ENCODE peak calls at places on chromosomes 6 and 20, in nine cellular contexts. One of them, this sample, is unnamed.

GRCh38 chr6:115986026-115986425 is 74.7 kb downstream of the FRK start:
- DNase-seq in germinal center: no peak
- DNase-seq in T-cell: no peak
- DNase-seq in colonic mucosa: no peak
- DNase-seq in HT-29: no peak
- DNase-seq in T-helper 9 cell: no peak
- DNase-seq in breast epithelium: no peak
- DNase-seq in stimulated activated CD4-positive, alpha-beta T cell treated with anti-CD3 and anti-CD28 coated beads, Interleukin-12 subunit alpha, Interleukin-12 subunit beta, amount 100 ng/mL, for 4 hours: no peak
- DNase-seq in activated CD4-positive, CD25-positive, alpha-beta regulatory T cell: no peak
- DNase-seq in this sample: no peak

GRCh38 chr20:50900261-50900660 is 31.0 kb downstream of the ADNP start:
- DNase-seq in germinal center: no peak
- DNase-seq in T-cell: no peak
- DNase-seq in colonic mucosa: no peak
- DNase-seq in HT-29: no peak
- DNase-seq in T-helper 9 cell: no peak
- DNase-seq in breast epithelium: no peak
- DNase-seq in stimulated activated CD4-positive, alpha-beta T cell treated with anti-CD3 and anti-CD28 coated beads, Interleukin-12 subunit alpha, Interleukin-12 subunit beta, amount 100 ng/mL, for 4 hours: no peak
- DNase-seq in activated CD4-positive, CD25-positive, alpha-beta regulatory T cell: no peak
- DNase-seq in this sample: no peak

GRCh38 chr20:7798176-7798575 is 142.1 kb downstream of the HAO1 start:
- DNase-seq in germinal center: no peak
- DNase-seq in T-cell: no peak
- DNase-seq in colonic mucosa: no peak
- DNase-seq in HT-29: no peak
- DNase-seq in T-helper 9 cell: no peak
- DNase-seq in breast epithelium: no peak
- DNase-seq in stimulated activated CD4-positive, alpha-beta T cell treated with anti-CD3 and anti-CD28 coated beads, Interleukin-12 subunit alpha, Interleukin-12 subunit beta, amount 100 ng/mL, for 4 hours: no peak
- DNase-seq in activated CD4-positive, CD25-positive, alpha-beta regulatory T cell: no peak
- DNase-seq in this sample: no peak

GRCh38 chr20:59356662-59357061 is 56.3 kb downstream of the EDN3 start:
- DNase-seq in germinal center: no peak
- DNase-seq in T-cell: no peak
- DNase-seq in colonic mucosa: no peak
- DNase-seq in HT-29: no peak
- DNase-seq in T-helper 9 cell: no peak
- DNase-seq in breast epithelium: no peak
- DNase-seq in stimulated activated CD4-positive, alpha-beta T cell treated with anti-CD3 and anti-CD28 coated beads, Interleukin-12 subunit alpha, Interleukin-12 subunit beta, amount 100 ng/mL, for 4 hours: no peak
- DNase-seq in activated CD4-positive, CD25-positive, alpha-beta regulatory T cell: no peak
- DNase-seq in this sample: no peak

GRCh38 chr6:98836962-98837944 is 2.9 kb downstream of the POU3F2 start:
- DNase-seq in germinal center: no peak
- DNase-seq in T-cell: no peak
- DNase-seq in colonic mucosa: no peak
- DNase-seq in HT-29: no peak
- DNase-seq in T-helper 9 cell: no peak
- DNase-seq in breast epithelium: no peak
- DNase-seq in stimulated activated CD4-positive, alpha-beta T cell treated with anti-CD3 and anti-CD28 coated beads, Interleukin-12 subunit alpha, Interleukin-12 subunit beta, amount 100 ng/mL, for 4 hours: no peak
- DNase-seq in activated CD4-positive, CD25-positive, alpha-beta regulatory T cell: no peak
- DNase-seq in this sample: no peak

GRCh38 chr6:134047673-134048072 is 4.8 kb downstream of the SLC2A12 start:
- DNase-seq in germinal center: no peak
- DNase-seq in T-cell: no peak
- DNase-seq in colonic mucosa: no peak
- DNase-seq in HT-29: no peak
- DNase-seq in T-helper 9 cell: no peak
- DNase-seq in breast epithelium: no peak
- DNase-seq in stimulated activated CD4-positive, alpha-beta T cell treated with anti-CD3 and anti-CD28 coated beads, Interleukin-12 subunit alpha, Interleukin-12 subunit beta, amount 100 ng/mL, for 4 hours: no peak
- DNase-seq in activated CD4-positive, CD25-positive, alpha-beta regulatory T cell: no peak
- DNase-seq in this sample: no peak

GRCh38 chr20:32737371-32738223 is 5.7 kb downstream of the COMMD7 start:
- DNase-seq in germinal center: no peak
- DNase-seq in T-cell: no peak
- DNase-seq in colonic mucosa: no peak
- DNase-seq in HT-29: no peak
- DNase-seq in T-helper 9 cell: no peak
- DNase-seq in breast epithelium: no peak
- DNase-seq in stimulated activated CD4-positive, alpha-beta T cell treated with anti-CD3 and anti-CD28 coated beads, Interleukin-12 subunit alpha, Interleukin-12 subunit beta, amount 100 ng/mL, for 4 hours: no peak
- DNase-seq in activated CD4-positive, CD25-positive, alpha-beta regulatory T cell: no peak
- DNase-seq in this sample: no peak

GRCh38 chr6:99019341-99019740 is 71.6 kb upstream of the FBXL4 start:
- DNase-seq in germinal center: no peak
- DNase-seq in T-cell: no peak
- DNase-seq in colonic mucosa: no peak
- DNase-seq in HT-29: no peak
- DNase-seq in T-helper 9 cell: no peak
- DNase-seq in breast epithelium: no peak
- DNase-seq in stimulated activated CD4-positive, alpha-beta T cell treated with anti-CD3 and anti-CD28 coated beads, Interleukin-12 subunit alpha, Interleukin-12 subunit beta, amount 100 ng/mL, for 4 hours: no peak
- DNase-seq in activated CD4-positive, CD25-positive, alpha-beta regulatory T cell: no peak
- DNase-seq in this sample: no peak

GRCh38 chr6:17151888-17152287 is 50.0 kb downstream of the STMND1 start:
- DNase-seq in germinal center: no peak
- DNase-seq in T-cell: no peak
- DNase-seq in colonic mucosa: no peak
- DNase-seq in HT-29: no peak
- DNase-seq in T-helper 9 cell: no peak
- DNase-seq in breast epithelium: no peak
- DNase-seq in stimulated activated CD4-positive, alpha-beta T cell treated with anti-CD3 and anti-CD28 coated beads, Interleukin-12 subunit alpha, Interleukin-12 subunit beta, amount 100 ng/mL, for 4 hours: no peak
- DNase-seq in activated CD4-positive, CD25-positive, alpha-beta regulatory T cell: no peak
- DNase-seq in this sample: no peak

GRCh38 chr20:32359633-32360332 is 1.7 kb downstream of the ASXL1 start:
- DNase-seq in germinal center: no peak
- DNase-seq in T-cell: peak
- DNase-seq in colonic mucosa: peak
- DNase-seq in HT-29: no peak
- DNase-seq in T-helper 9 cell: no peak
- DNase-seq in breast epithelium: no peak
- DNase-seq in stimulated activated CD4-positive, alpha-beta T cell treated with anti-CD3 and anti-CD28 coated beads, Interleukin-12 subunit alpha, Interleukin-12 subunit beta, amount 100 ng/mL, for 4 hours: no peak
- DNase-seq in activated CD4-positive, CD25-positive, alpha-beta regulatory T cell: no peak
- DNase-seq in this sample: no peak

GRCh38 chr20:33370296-33370695 is 31.0 kb downstream of the CDK5RAP1 start:
- DNase-seq in germinal center: no peak
- DNase-seq in T-cell: peak
- DNase-seq in colonic mucosa: peak
- DNase-seq in HT-29: no peak
- DNase-seq in T-helper 9 cell: peak
- DNase-seq in breast epithelium: no peak
- DNase-seq in stimulated activated CD4-positive, alpha-beta T cell treated with anti-CD3 and anti-CD28 coated beads, Interleukin-12 subunit alpha, Interleukin-12 subunit beta, amount 100 ng/mL, for 4 hours: no peak
- DNase-seq in activated CD4-positive, CD25-positive, alpha-beta regulatory T cell: no peak
- DNase-seq in this sample: no peak

GRCh38 chr20:22509090-22509938 is 75.1 kb downstream of the FOXA2 start:
- DNase-seq in germinal center: no peak
- DNase-seq in T-cell: no peak
- DNase-seq in colonic mucosa: no peak
- DNase-seq in HT-29: no peak
- DNase-seq in T-helper 9 cell: no peak
- DNase-seq in breast epithelium: no peak
- DNase-seq in stimulated activated CD4-positive, alpha-beta T cell treated with anti-CD3 and anti-CD28 coated beads, Interleukin-12 subunit alpha, Interleukin-12 subunit beta, amount 100 ng/mL, for 4 hours: no peak
- DNase-seq in activated CD4-positive, CD25-positive, alpha-beta regulatory T cell: no peak
- DNase-seq in this sample: no peak

GRCh38 chr6:129417416-129418086 is 292.4 kb downstream of the ARHGAP18 start:
- DNase-seq in germinal center: no peak
- DNase-seq in T-cell: no peak
- DNase-seq in colonic mucosa: no peak
- DNase-seq in HT-29: no peak
- DNase-seq in T-helper 9 cell: no peak
- DNase-seq in breast epithelium: no peak
- DNase-seq in stimulated activated CD4-positive, alpha-beta T cell treated with anti-CD3 and anti-CD28 coated beads, Interleukin-12 subunit alpha, Interleukin-12 subunit beta, amount 100 ng/mL, for 4 hours: no peak
- DNase-seq in activated CD4-positive, CD25-positive, alpha-beta regulatory T cell: no peak
- DNase-seq in this sample: no peak

GRCh38 chr20:38034108-38034649 is 633 bp downstream of the RPRD1B start:
- DNase-seq in germinal center: no peak
- DNase-seq in T-cell: no peak
- DNase-seq in colonic mucosa: peak
- DNase-seq in HT-29: peak
- DNase-seq in T-helper 9 cell: no peak
- DNase-seq in breast epithelium: no peak
- DNase-seq in stimulated activated CD4-positive, alpha-beta T cell treated with anti-CD3 and anti-CD28 coated beads, Interleukin-12 subunit alpha, Interleukin-12 subunit beta, amount 100 ng/mL, for 4 hours: no peak
- DNase-seq in activated CD4-positive, CD25-positive, alpha-beta regulatory T cell: no peak
- DNase-seq in this sample: no peak

GRCh38 chr20:23419995-23420901 is 1.0 kb downstream of the NAPB start:
- DNase-seq in germinal center: peak
- DNase-seq in T-cell: peak
- DNase-seq in colonic mucosa: peak
- DNase-seq in HT-29: peak
- DNase-seq in T-helper 9 cell: peak
- DNase-seq in breast epithelium: no peak
- DNase-seq in stimulated activated CD4-positive, alpha-beta T cell treated with anti-CD3 and anti-CD28 coated beads, Interleukin-12 subunit alpha, Interleukin-12 subunit beta, amount 100 ng/mL, for 4 hours: peak
- DNase-seq in activated CD4-positive, CD25-positive, alpha-beta regulatory T cell: peak
- DNase-seq in this sample: peak

GRCh38 chr6:63813531-63813930 is 177.9 kb downstream of the PHF3 start:
- DNase-seq in germinal center: no peak
- DNase-seq in T-cell: no peak
- DNase-seq in colonic mucosa: no peak
- DNase-seq in HT-29: no peak
- DNase-seq in T-helper 9 cell: no peak
- DNase-seq in breast epithelium: no peak
- DNase-seq in stimulated activated CD4-positive, alpha-beta T cell treated with anti-CD3 and anti-CD28 coated beads, Interleukin-12 subunit alpha, Interleukin-12 subunit beta, amount 100 ng/mL, for 4 hours: no peak
- DNase-seq in activated CD4-positive, CD25-positive, alpha-beta regulatory T cell: no peak
- DNase-seq in this sample: no peak

GRCh38 chr6:100376103-100376502 is 88.6 kb downstream of the SIM1 start:
- DNase-seq in germinal center: no peak
- DNase-seq in T-cell: no peak
- DNase-seq in colonic mucosa: no peak
- DNase-seq in HT-29: no peak
- DNase-seq in T-helper 9 cell: no peak
- DNase-seq in breast epithelium: no peak
- DNase-seq in stimulated activated CD4-positive, alpha-beta T cell treated with anti-CD3 and anti-CD28 coated beads, Interleukin-12 subunit alpha, Interleukin-12 subunit beta, amount 100 ng/mL, for 4 hours: no peak
- DNase-seq in activated CD4-positive, CD25-positive, alpha-beta regulatory T cell: no peak
- DNase-seq in this sample: no peak

GRCh38 chr6:156870926-156871539 is 93.9 kb downstream of the ARID1B start:
- DNase-seq in germinal center: no peak
- DNase-seq in T-cell: no peak
- DNase-seq in colonic mucosa: no peak
- DNase-seq in HT-29: no peak
- DNase-seq in T-helper 9 cell: no peak
- DNase-seq in breast epithelium: no peak
- DNase-seq in stimulated activated CD4-positive, alpha-beta T cell treated with anti-CD3 and anti-CD28 coated beads, Interleukin-12 subunit alpha, Interleukin-12 subunit beta, amount 100 ng/mL, for 4 hours: no peak
- DNase-seq in activated CD4-positive, CD25-positive, alpha-beta regulatory T cell: no peak
- DNase-seq in this sample: no peak

GRCh38 chr6:121435444-121436069 is at the start of gene GJA1:
- DNase-seq in germinal center: no peak
- DNase-seq in T-cell: no peak
- DNase-seq in colonic mucosa: peak
- DNase-seq in HT-29: no peak
- DNase-seq in T-helper 9 cell: no peak
- DNase-seq in breast epithelium: no peak
- DNase-seq in stimulated activated CD4-positive, alpha-beta T cell treated with anti-CD3 and anti-CD28 coated beads, Interleukin-12 subunit alpha, Interleukin-12 subunit beta, amount 100 ng/mL, for 4 hours: no peak
- DNase-seq in activated CD4-positive, CD25-positive, alpha-beta regulatory T cell: no peak
- DNase-seq in this sample: no peak

GRCh38 chr6:25911359-25911758 is 19.1 kb downstream of the SLC17A2 start:
- DNase-seq in germinal center: no peak
- DNase-seq in T-cell: no peak
- DNase-seq in colonic mucosa: no peak
- DNase-seq in HT-29: no peak
- DNase-seq in T-helper 9 cell: no peak
- DNase-seq in breast epithelium: no peak
- DNase-seq in stimulated activated CD4-positive, alpha-beta T cell treated with anti-CD3 and anti-CD28 coated beads, Interleukin-12 subunit alpha, Interleukin-12 subunit beta, amount 100 ng/mL, for 4 hours: no peak
- DNase-seq in activated CD4-positive, CD25-positive, alpha-beta regulatory T cell: no peak
- DNase-seq in this sample: no peak

GRCh38 chr6:7148100-7148822 is 40.5 kb downstream of the RREB1 start:
- DNase-seq in germinal center: no peak
- DNase-seq in T-cell: no peak
- DNase-seq in colonic mucosa: no peak
- DNase-seq in HT-29: no peak
- DNase-seq in T-helper 9 cell: no peak
- DNase-seq in breast epithelium: no peak
- DNase-seq in stimulated activated CD4-positive, alpha-beta T cell treated with anti-CD3 and anti-CD28 coated beads, Interleukin-12 subunit alpha, Interleukin-12 subunit beta, amount 100 ng/mL, for 4 hours: no peak
- DNase-seq in activated CD4-positive, CD25-positive, alpha-beta regulatory T cell: no peak
- DNase-seq in this sample: no peak

GRCh38 chr6:15752820-15753219 is 90.0 kb upstream of the DTNBP1 start:
- DNase-seq in germinal center: no peak
- DNase-seq in T-cell: no peak
- DNase-seq in colonic mucosa: no peak
- DNase-seq in HT-29: peak
- DNase-seq in T-helper 9 cell: no peak
- DNase-seq in breast epithelium: no peak
- DNase-seq in stimulated activated CD4-positive, alpha-beta T cell treated with anti-CD3 and anti-CD28 coated beads, Interleukin-12 subunit alpha, Interleukin-12 subunit beta, amount 100 ng/mL, for 4 hours: no peak
- DNase-seq in activated CD4-positive, CD25-positive, alpha-beta regulatory T cell: no peak
- DNase-seq in this sample: no peak

GRCh38 chr6:96032646-96033045 is 16.9 kb downstream of the FUT9 start:
- DNase-seq in germinal center: no peak
- DNase-seq in T-cell: no peak
- DNase-seq in colonic mucosa: no peak
- DNase-seq in HT-29: no peak
- DNase-seq in T-helper 9 cell: no peak
- DNase-seq in breast epithelium: no peak
- DNase-seq in stimulated activated CD4-positive, alpha-beta T cell treated with anti-CD3 and anti-CD28 coated beads, Interleukin-12 subunit alpha, Interleukin-12 subunit beta, amount 100 ng/mL, for 4 hours: no peak
- DNase-seq in activated CD4-positive, CD25-positive, alpha-beta regulatory T cell: no peak
- DNase-seq in this sample: no peak

GRCh38 chr20:18628330-18628941 is 40.6 kb downstream of the DTD1 start:
- DNase-seq in germinal center: peak
- DNase-seq in T-cell: no peak
- DNase-seq in colonic mucosa: peak
- DNase-seq in HT-29: peak
- DNase-seq in T-helper 9 cell: no peak
- DNase-seq in breast epithelium: peak
- DNase-seq in stimulated activated CD4-positive, alpha-beta T cell treated with anti-CD3 and anti-CD28 coated beads, Interleukin-12 subunit alpha, Interleukin-12 subunit beta, amount 100 ng/mL, for 4 hours: no peak
- DNase-seq in activated CD4-positive, CD25-positive, alpha-beta regulatory T cell: no peak
- DNase-seq in this sample: peak

GRCh38 chr6:5073992-5074391 is 11.1 kb upstream of the PPP1R3G start:
- DNase-seq in germinal center: no peak
- DNase-seq in T-cell: no peak
- DNase-seq in colonic mucosa: no peak
- DNase-seq in HT-29: no peak
- DNase-seq in T-helper 9 cell: no peak
- DNase-seq in breast epithelium: no peak
- DNase-seq in stimulated activated CD4-positive, alpha-beta T cell treated with anti-CD3 and anti-CD28 coated beads, Interleukin-12 subunit alpha, Interleukin-12 subunit beta, amount 100 ng/mL, for 4 hours: no peak
- DNase-seq in activated CD4-positive, CD25-positive, alpha-beta regulatory T cell: no peak
- DNase-seq in this sample: no peak

GRCh38 chr6:170027111-170028043 is 263.5 kb downstream of the DLL1 start:
- DNase-seq in germinal center: no peak
- DNase-seq in T-cell: no peak
- DNase-seq in colonic mucosa: no peak
- DNase-seq in HT-29: no peak
- DNase-seq in T-helper 9 cell: no peak
- DNase-seq in breast epithelium: no peak
- DNase-seq in stimulated activated CD4-positive, alpha-beta T cell treated with anti-CD3 and anti-CD28 coated beads, Interleukin-12 subunit alpha, Interleukin-12 subunit beta, amount 100 ng/mL, for 4 hours: no peak
- DNase-seq in activated CD4-positive, CD25-positive, alpha-beta regulatory T cell: no peak
- DNase-seq in this sample: peak

GRCh38 chr6:121430514-121431460 is 4.7 kb upstream of the GJA1 start:
- DNase-seq in germinal center: no peak
- DNase-seq in T-cell: no peak
- DNase-seq in colonic mucosa: no peak
- DNase-seq in HT-29: peak
- DNase-seq in T-helper 9 cell: no peak
- DNase-seq in breast epithelium: no peak
- DNase-seq in stimulated activated CD4-positive, alpha-beta T cell treated with anti-CD3 and anti-CD28 coated beads, Interleukin-12 subunit alpha, Interleukin-12 subunit beta, amount 100 ng/mL, for 4 hours: no peak
- DNase-seq in activated CD4-positive, CD25-positive, alpha-beta regulatory T cell: no peak
- DNase-seq in this sample: peak

GRCh38 chr6:124298682-124299081 is 495.0 kb downstream of the NKAIN2 start:
- DNase-seq in germinal center: no peak
- DNase-seq in T-cell: no peak
- DNase-seq in colonic mucosa: no peak
- DNase-seq in HT-29: no peak
- DNase-seq in T-helper 9 cell: no peak
- DNase-seq in breast epithelium: no peak
- DNase-seq in stimulated activated CD4-positive, alpha-beta T cell treated with anti-CD3 and anti-CD28 coated beads, Interleukin-12 subunit alpha, Interleukin-12 subunit beta, amount 100 ng/mL, for 4 hours: no peak
- DNase-seq in activated CD4-positive, CD25-positive, alpha-beta regulatory T cell: no peak
- DNase-seq in this sample: no peak

GRCh38 chr6:107894821-107895396 is 63.1 kb downstream of the SEC63 start:
- DNase-seq in germinal center: no peak
- DNase-seq in T-cell: no peak
- DNase-seq in colonic mucosa: peak
- DNase-seq in HT-29: no peak
- DNase-seq in T-helper 9 cell: no peak
- DNase-seq in breast epithelium: no peak
- DNase-seq in stimulated activated CD4-positive, alpha-beta T cell treated with anti-CD3 and anti-CD28 coated beads, Interleukin-12 subunit alpha, Interleukin-12 subunit beta, amount 100 ng/mL, for 4 hours: no peak
- DNase-seq in activated CD4-positive, CD25-positive, alpha-beta regulatory T cell: no peak
- DNase-seq in this sample: no peak

GRCh38 chr6:137637161-137637560 is 143.0 kb upstream of the OLIG3 start:
- DNase-seq in germinal center: no peak
- DNase-seq in T-cell: no peak
- DNase-seq in colonic mucosa: no peak
- DNase-seq in HT-29: peak
- DNase-seq in T-helper 9 cell: no peak
- DNase-seq in breast epithelium: no peak
- DNase-seq in stimulated activated CD4-positive, alpha-beta T cell treated with anti-CD3 and anti-CD28 coated beads, Interleukin-12 subunit alpha, Interleukin-12 subunit beta, amount 100 ng/mL, for 4 hours: no peak
- DNase-seq in activated CD4-positive, CD25-positive, alpha-beta regulatory T cell: no peak
- DNase-seq in this sample: no peak

GRCh38 chr6:158399040-158399700 is 86.9 kb downstream of the TULP4 start:
- DNase-seq in germinal center: no peak
- DNase-seq in T-cell: no peak
- DNase-seq in colonic mucosa: no peak
- DNase-seq in HT-29: no peak
- DNase-seq in T-helper 9 cell: no peak
- DNase-seq in breast epithelium: no peak
- DNase-seq in stimulated activated CD4-positive, alpha-beta T cell treated with anti-CD3 and anti-CD28 coated beads, Interleukin-12 subunit alpha, Interleukin-12 subunit beta, amount 100 ng/mL, for 4 hours: no peak
- DNase-seq in activated CD4-positive, CD25-positive, alpha-beta regulatory T cell: no peak
- DNase-seq in this sample: no peak